ENCODE peak calls at places on chromosomes 5 and 9, in five cellular contexts. G is NT2/D1, X is HepG2, I is H1, F is GM12878. B is an unnamed sample.

GRCh38 chr5:132262882-132263547 is 5.5 kb downstream of the PDLIM4 start:
- DNase-seq in G (no peak), X (no peak), I (no peak), F (no peak), B (no peak)

GRCh38 chr5:109825450-109825849 is 135.7 kb downstream of the MAN2A1 start:
- DNase-seq in G (no peak), X (peak), I (no peak), F (no peak), B (no peak)

GRCh38 chr5:116137544-116138378 is 52.9 kb downstream of the COMMD10 start:
- DNase-seq in G (peak), X (peak), I (no peak), F (peak), B (peak)

GRCh38 chr5:79954620-79955019 is 36.4 kb downstream of the MTX3 start:
- DNase-seq in G (no peak), X (no peak), I (no peak), F (no peak), B (no peak)

GRCh38 chr5:14110680-14111079 is 32.5 kb upstream of the TRIO start:
- DNase-seq in G (no peak), X (no peak), I (no peak), F (no peak), B (no peak)

GRCh38 chr5:36777105-36777757 is 99.3 kb upstream of the NIPBL start:
- DNase-seq in G (peak), X (peak), I (peak), F (no peak), B (peak)

GRCh38 chr9:38235244-38235643 is 157.3 kb upstream of the ALDH1B1 start:
- DNase-seq in G (no peak), X (no peak), I (no peak), F (no peak), B (no peak)

GRCh38 chr5:113117543-113118110 is 141.0 kb downstream of the DCP2 start:
- DNase-seq in G (no peak), X (no peak), I (no peak), F (no peak), B (no peak)

GRCh38 chr5:168286386-168286785 is 5.1 kb upstream of the WWC1 start:
- DNase-seq in G (no peak), X (no peak), I (no peak), F (no peak), B (no peak)

GRCh38 chr9:86239053-86239770 is 20.2 kb downstream of the C9orf153 start:
- DNase-seq in G (no peak), X (no peak), I (no peak), F (no peak), B (no peak)

GRCh38 chr5:62124266-62124665 is 181.7 kb upstream of the KIF2A start:
- DNase-seq in G (no peak), X (no peak), I (no peak), F (no peak), B (no peak)

GRCh38 chr5:170181902-170182301 is 50.9 kb upstream of the C5orf58 start:
- DNase-seq in G (no peak), X (no peak), I (no peak), F (no peak), B (no peak)

GRCh38 chr9:18658764-18659705 is 185.1 kb downstream of the ADAMTSL1 start:
- DNase-seq in G (no peak), X (no peak), I (no peak), F (no peak), B (no peak)

GRCh38 chr5:68499952-68500351 is 284.4 kb downstream of the PIK3R1 start:
- DNase-seq in G (no peak), X (no peak), I (no peak), F (no peak), B (no peak)

GRCh38 chr5:65480306-65480865 is 1.3 kb downstream of the ADAMTS6 start:
- DNase-seq in G (no peak), X (peak), I (no peak), F (peak), B (peak)

GRCh38 chr9:99848447-99848846 is 26.8 kb downstream of the NR4A3 start:
- DNase-seq in G (no peak), X (no peak), I (no peak), F (no peak), B (no peak)

GRCh38 chr5:33067291-33067690 is 356.2 kb downstream of the NPR3 start:
- DNase-seq in G (no peak), X (no peak), I (no peak), F (no peak), B (no peak)

GRCh38 chr5:157548513-157549282 is 26.9 kb downstream of the ADAM19 start:
- DNase-seq in G (no peak), X (no peak), I (no peak), F (no peak), B (no peak)

GRCh38 chr5:83095973-83096539 is 18.7 kb downstream of the XRCC4 start:
- DNase-seq in G (no peak), X (peak), I (no peak), F (no peak), B (no peak)

GRCh38 chr5:57447656-57448055 is 35.0 kb downstream of the ACTBL2 start:
- DNase-seq in G (no peak), X (no peak), I (no peak), F (no peak), B (no peak)

GRCh38 chr5:53892236-53892635 is 331.8 kb downstream of the NDUFS4 start:
- DNase-seq in G (no peak), X (no peak), I (no peak), F (no peak), B (no peak)

GRCh38 chr9:88733651-88734470 is 198.9 kb downstream of the NXNL2 start:
- DNase-seq in G (no peak), X (no peak), I (no peak), F (no peak), B (no peak)

GRCh38 chr5:179267071-179267670 is 78.1 kb downstream of the ADAMTS2 start:
- DNase-seq in G (no peak), X (no peak), I (no peak), F (no peak), B (no peak)

GRCh38 chr9:126113176-126113575 is 213.5 kb upstream of the MVB12B start:
- DNase-seq in G (no peak), X (no peak), I (no peak), F (no peak), B (no peak)

GRCh38 chr5:175597718-175598117 is 60.2 kb upstream of the HRH2 start:
- DNase-seq in G (no peak), X (no peak), I (no peak), F (no peak), B (no peak)

GRCh38 chr5:164207646-164208045 is 702.2 kb downstream of the MAT2B start:
- DNase-seq in G (no peak), X (no peak), I (no peak), F (no peak), B (no peak)

GRCh38 chr5:164202338-164202737 is 696.9 kb downstream of the MAT2B start:
- DNase-seq in G (no peak), X (no peak), I (no peak), F (no peak), B (no peak)

GRCh38 chr5:164206196-164206595 is 700.8 kb downstream of the MAT2B start:
- DNase-seq in G (no peak), X (no peak), I (no peak), F (no peak), B (no peak)

GRCh38 chr5:164203581-164204225 is 698.3 kb downstream of the MAT2B start:
- DNase-seq in G (no peak), X (no peak), I (no peak), F (no peak), B (no peak)

DNA sequence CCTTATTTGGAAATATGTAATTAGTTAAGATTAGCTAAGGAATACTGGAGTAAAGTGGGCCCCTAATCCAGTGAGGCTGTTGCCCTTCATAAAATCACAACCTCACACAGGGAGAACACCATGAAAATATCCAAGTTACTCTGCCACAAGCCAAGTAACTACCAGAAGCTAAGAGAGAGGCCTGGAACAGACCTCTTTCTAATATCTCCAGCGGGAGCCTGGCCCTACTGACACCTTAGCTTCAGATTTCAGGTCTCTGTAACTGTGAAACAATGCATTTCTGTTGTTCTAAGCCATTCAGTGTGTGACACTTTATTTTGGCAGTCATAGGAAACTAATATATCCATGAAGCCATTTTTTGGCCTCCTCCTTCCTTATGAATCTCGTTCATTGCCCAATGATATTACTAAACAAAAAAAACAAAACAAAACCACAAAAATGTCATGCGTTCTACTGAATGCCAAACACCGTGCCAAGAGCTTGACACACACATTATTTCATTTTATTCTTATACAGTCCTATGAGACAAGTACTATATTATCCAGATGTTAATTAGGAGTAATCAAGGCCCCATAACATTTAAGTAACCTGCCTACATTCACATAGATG is 699.0 kb downstream of the MAT2B start:
- DNase-seq in G (no peak), X (no peak), I (no peak), F (no peak), B (no peak)
- TF ChIP-seq SUZ12 in G (no peak), X (no peak), I (no peak), F (no peak), B (no peak)

DNA sequence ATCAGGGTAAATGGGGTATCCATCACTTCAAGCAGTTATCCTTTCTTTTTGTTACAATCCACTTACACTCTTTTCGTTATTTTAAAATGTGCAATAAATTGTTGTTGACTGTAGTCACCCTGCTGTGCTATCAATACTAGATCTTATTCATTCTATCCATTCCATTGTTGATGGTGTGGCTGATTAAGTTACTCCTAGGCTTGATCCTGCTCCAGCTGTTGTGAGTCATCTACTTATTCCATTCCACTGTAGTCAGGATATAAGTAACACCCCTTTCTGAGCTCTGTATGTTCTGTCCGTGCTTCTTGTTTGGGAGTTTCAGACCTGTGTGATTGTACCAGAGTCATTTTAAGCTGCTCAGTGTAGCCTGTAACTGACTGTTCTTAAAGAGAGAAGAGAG is 122.5 kb upstream of the RUSC2 start:
- DNase-seq in G (no peak), X (no peak), I (no peak), F (no peak), B (no peak)
- TF ChIP-seq SUZ12 in G (no peak), X (no peak), I (no peak), F (no peak), B (no peak)

DNA sequence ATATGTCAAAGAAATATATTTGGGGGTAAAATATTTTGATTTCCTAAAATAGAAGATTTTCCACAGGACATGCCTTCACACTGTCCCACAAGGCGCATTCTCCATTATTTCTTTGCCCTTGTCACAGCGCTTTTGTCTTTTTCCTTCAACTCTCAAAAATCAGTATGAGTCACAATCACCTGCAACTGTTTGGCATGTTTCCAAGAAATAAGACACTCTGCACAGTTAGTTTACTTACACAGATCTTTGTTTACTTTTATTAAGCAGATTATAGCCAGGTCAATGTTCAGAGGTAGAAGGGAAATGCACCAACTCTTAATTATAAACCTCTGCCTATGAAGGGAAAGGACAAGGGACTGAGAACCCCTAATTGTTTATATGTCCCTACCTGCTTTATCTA is 9.5 kb downstream of the CEMIP2 start:
- DNase-seq in G (no peak), X (peak), I (no peak), F (no peak), B (no peak)
- TF ChIP-seq SUZ12 in G (no peak), X (no peak), I (no peak), F (no peak), B (no peak)

DNA sequence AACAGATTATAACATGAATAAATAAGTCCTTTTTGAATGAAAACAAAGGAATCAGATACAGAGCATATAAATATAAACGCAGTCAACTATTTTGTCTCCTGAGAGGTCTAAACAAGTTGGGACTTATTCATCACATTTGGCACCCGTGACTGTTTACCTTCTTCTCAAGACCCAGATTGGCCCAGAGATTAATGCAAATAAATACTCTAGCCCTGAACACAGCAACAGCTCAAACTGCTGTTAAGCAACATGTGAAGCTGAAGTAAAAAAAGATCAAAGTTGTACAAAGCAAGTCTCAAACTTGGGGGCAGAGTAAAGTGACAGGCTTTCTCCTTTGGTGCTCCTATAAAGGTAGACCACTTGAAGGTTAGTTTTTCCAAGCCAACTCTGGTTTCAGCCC is 95.0 kb upstream of the NR5A1 start:
- DNase-seq in G (no peak), X (peak), I (no peak), F (no peak), B (no peak)
- TF ChIP-seq SUZ12 in G (no peak), X (no peak), I (no peak), F (no peak), B (no peak)

GRCh38 chr5:150182774-150183173 is 7.1 kb upstream of the SLC6A7 start:
- DNase-seq in G (no peak), X (no peak), I (no peak), F (no peak), B (no peak)

GRCh38 chr5:150181766-150182545 is 7.9 kb upstream of the SLC6A7 start:
- DNase-seq in G (no peak), X (no peak), I (no peak), F (no peak), B (no peak)

GRCh38 chr5:150179221-150179620 is 10.6 kb upstream of the SLC6A7 start:
- DNase-seq in G (no peak), X (no peak), I (no peak), F (no peak), B (no peak)

GRCh38 chr5:150180241-150181027 is 9.4 kb upstream of the SLC6A7 start:
- DNase-seq in G (no peak), X (no peak), I (no peak), F (no peak), B (no peak)

DNA sequence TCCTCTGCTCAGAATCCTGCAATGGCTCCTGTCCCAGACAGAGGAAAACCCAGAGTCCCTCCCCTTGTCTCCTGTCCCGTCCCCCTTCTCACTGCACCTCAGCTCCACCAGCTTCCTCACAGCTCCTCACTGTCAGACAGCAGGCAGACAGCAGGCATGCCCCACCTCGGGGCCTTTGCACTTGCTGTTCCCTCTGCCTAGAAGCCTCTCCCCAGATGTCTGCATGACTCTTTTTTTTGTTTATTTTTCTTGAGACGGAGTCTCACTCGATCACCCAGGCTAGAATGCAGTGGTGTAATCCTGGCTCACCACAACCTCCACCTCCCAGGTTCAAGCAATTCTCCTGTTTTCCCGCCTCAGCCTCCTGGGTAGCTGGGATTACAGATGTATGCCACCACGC is 8.8 kb upstream of the SLC6A7 start:
- DNase-seq in G (no peak), X (no peak), I (no peak), F (no peak), B (no peak)
- TF ChIP-seq SUZ12 in G (no peak), X (no peak), I (no peak), F (no peak), B (no peak)

GRCh38 chr9:89919171-89919681 is 314.4 kb downstream of the GADD45G start:
- DNase-seq in G (peak), X (peak), I (peak), F (peak), B (no peak)
- TF ChIP-seq SUZ12 in G (no peak), X (no peak), I (no peak), F (no peak), B (no peak)

DNA sequence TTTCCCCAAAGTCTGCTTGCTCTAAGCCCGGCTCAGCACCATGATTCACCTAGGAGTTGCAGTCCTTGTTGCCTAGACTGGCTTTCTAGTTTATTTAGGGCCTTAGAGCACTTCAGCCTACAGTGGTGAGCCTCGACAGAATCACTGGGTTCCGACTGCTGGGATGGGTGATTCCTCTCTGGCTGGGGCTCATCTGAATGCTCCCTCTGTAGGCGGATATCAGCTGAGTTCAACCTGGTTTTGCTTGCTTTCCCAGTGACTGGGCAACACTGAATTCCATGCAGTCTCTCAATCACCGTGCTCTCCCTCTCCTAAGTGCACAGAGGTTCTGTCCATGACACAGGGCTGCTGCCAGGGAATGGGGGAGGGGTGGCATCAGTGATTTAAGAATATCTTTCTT is 54.1 kb downstream of the OSMR start:
- DNase-seq in G (no peak), X (no peak), I (no peak), F (no peak), B (no peak)
- TF ChIP-seq SUZ12 in G (no peak), X (no peak), I (no peak), F (no peak), B (no peak)

GRCh38 chr9:17004500-17004899 is 130.3 kb upstream of the CNTLN start:
- DNase-seq in G (no peak), X (no peak), I (no peak), F (no peak), B (no peak)

GRCh38 chr9:17003576-17004240 is 131.1 kb upstream of the CNTLN start:
- DNase-seq in G (no peak), X (no peak), I (no peak), F (no peak), B (no peak)

GRCh38 chr9:17009071-17009470 is 125.8 kb upstream of the CNTLN start:
- DNase-seq in G (no peak), X (no peak), I (no peak), F (no peak), B (no peak)

GRCh38 chr9:17005085-17005484 is 129.8 kb upstream of the CNTLN start:
- DNase-seq in G (no peak), X (peak), I (peak), F (no peak), B (peak)
- TF ChIP-seq SUZ12 in G (no peak), X (no peak), I (no peak), F (no peak), B (no peak)

DNA sequence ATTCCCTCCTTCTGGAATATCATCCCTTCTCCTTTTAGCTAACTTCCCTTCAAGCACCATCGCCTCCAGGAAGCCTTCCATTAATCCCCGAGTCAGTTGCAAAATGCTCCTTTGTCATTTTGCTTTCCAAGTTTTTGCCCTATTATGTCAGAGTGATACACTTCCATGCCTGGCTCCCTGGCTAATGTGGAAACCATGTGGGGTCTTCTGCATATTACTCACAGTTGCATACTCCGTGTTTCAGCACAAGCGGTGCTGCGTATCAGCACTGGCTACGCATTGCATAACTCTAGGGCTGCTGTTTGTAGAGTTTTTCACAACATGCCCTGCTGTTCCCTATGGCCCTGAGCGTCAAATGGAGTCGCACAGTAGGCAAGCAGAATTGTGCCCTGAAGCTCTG is 1.9 kb downstream of the TEX53 start:
- DNase-seq in G (no peak), X (no peak), I (no peak), F (no peak), B (no peak)
- TF ChIP-seq SUZ12 in G (no peak), X (no peak), I (no peak), F (no peak), B (no peak)

B was measured in HEK293T.